ENCODE peak calls at places on chromosome 16, in six cellular contexts. One of them, this sample, is unnamed.

GRCh38 chr16:11675561-11676511 is 7.6 kb downstream of the SNN start:
- DNase-seq in NCI-H187 treated with DMSO at 0.1 percent for 48 hours: no peak
- DNase-seq in hepatic stellate cell: no peak
- DNase-seq in globus pallidus: no peak
- DNase-seq in T-cell: no peak
- DNase-seq in left lung: peak; percentile 76
- DNase-seq in this sample: peak; percentile 39

GRCh38 chr16:30473231-30474061 is 904 bp downstream of the ITGAL start:
- DNase-seq in NCI-H187 treated with DMSO at 0.1 percent for 48 hours: no peak
- DNase-seq in hepatic stellate cell: no peak
- DNase-seq in globus pallidus: no peak
- DNase-seq in T-cell: no peak
- DNase-seq in left lung: peak; percentile 90
- DNase-seq in this sample: no peak

GRCh38 chr16:1481906-1482835 is 6.6 kb downstream of the PTX4 start:
- DNase-seq in NCI-H187 treated with DMSO at 0.1 percent for 48 hours: no peak
- DNase-seq in hepatic stellate cell: peak; percentile 27
- DNase-seq in globus pallidus: no peak
- DNase-seq in T-cell: no peak
- DNase-seq in left lung: no peak
- DNase-seq in this sample: peak; percentile 23

GRCh38 chr16:88478115-88478514 is 25.0 kb downstream of the ZFPM1 start:
- DNase-seq in NCI-H187 treated with DMSO at 0.1 percent for 48 hours: no peak
- DNase-seq in hepatic stellate cell: no peak
- DNase-seq in globus pallidus: no peak
- DNase-seq in T-cell: peak; percentile 38
- DNase-seq in left lung: no peak
- DNase-seq in this sample: no peak

GRCh38 chr16:12341423-12341822 is 364.9 kb downstream of the SNX29 start:
- DNase-seq in NCI-H187 treated with DMSO at 0.1 percent for 48 hours: no peak
- DNase-seq in hepatic stellate cell: peak; percentile 31
- DNase-seq in globus pallidus: no peak
- DNase-seq in T-cell: no peak
- DNase-seq in left lung: no peak
- DNase-seq in this sample: no peak

GRCh38 chr16:49698931-49699715 is 156.8 kb downstream of the ZNF423 start:
- DNase-seq in NCI-H187 treated with DMSO at 0.1 percent for 48 hours: no peak
- DNase-seq in hepatic stellate cell: peak; percentile 45
- DNase-seq in globus pallidus: no peak
- DNase-seq in T-cell: no peak
- DNase-seq in left lung: no peak
- DNase-seq in this sample: no peak

GRCh38 chr16:1984347-1985225 is 593 bp downstream of the GFER start:
- DNase-seq in NCI-H187 treated with DMSO at 0.1 percent for 48 hours: no peak
- DNase-seq in hepatic stellate cell: peak; percentile 59
- DNase-seq in globus pallidus: no peak
- DNase-seq in T-cell: no peak
- DNase-seq in left lung: no peak
- DNase-seq in this sample: no peak

GRCh38 chr16:12122202-12122601 is 145.7 kb downstream of the SNX29 start:
- DNase-seq in NCI-H187 treated with DMSO at 0.1 percent for 48 hours: no peak
- DNase-seq in hepatic stellate cell: no peak
- DNase-seq in globus pallidus: no peak
- DNase-seq in T-cell: no peak
- DNase-seq in left lung: no peak
- DNase-seq in this sample: no peak

GRCh38 chr16:82085380-82085779 is 50.3 kb downstream of the HSD17B2 start:
- DNase-seq in NCI-H187 treated with DMSO at 0.1 percent for 48 hours: no peak
- DNase-seq in hepatic stellate cell: no peak
- DNase-seq in globus pallidus: no peak
- DNase-seq in T-cell: no peak
- DNase-seq in left lung: no peak
- DNase-seq in this sample: no peak